ENCODE peak calls at places on chromosome 5, in nine cellular contexts. O, W, N, V, T, S, C, D and Y are unnamed samples.

GRCh38 chr5:79831910-79832309 is 142.3 kb downstream of the CMYA5 start:
- DNase-seq in O (no peak), W (no peak), N (no peak), V (no peak), T (no peak), S (no peak), C (no peak), D (no peak), Y (no peak)

GRCh38 chr5:92237896-92238295 is 854.8 kb upstream of the ARRDC3 start:
- DNase-seq in O (no peak), W (no peak), N (no peak), V (no peak), T (no peak), S (no peak), C (no peak), D (no peak), Y (no peak)

GRCh38 chr5:85896499-85896898 is 721.2 kb upstream of the COX7C start:
- DNase-seq in O (no peak), W (no peak), N (peak; percentile 14), V (no peak), T (no peak), S (no peak), C (no peak), D (no peak), Y (no peak)

GRCh38 chr5:2030131-2030530 is 147.4 kb upstream of the IRX4 start:
- DNase-seq in O (no peak), W (no peak), N (no peak), V (no peak), T (no peak), S (no peak), C (no peak), D (no peak), Y (no peak)

GRCh38 chr5:156094001-156094400 is 233.0 kb upstream of the SGCD start:
- DNase-seq in O (no peak), W (no peak), N (peak; percentile 23), V (no peak), T (no peak), S (no peak), C (peak; percentile 10), D (no peak), Y (no peak)

GRCh38 chr5:102958481-102959011 is 161.4 kb downstream of the GIN1 start:
- DNase-seq in O (peak; percentile 54), W (no peak), N (no peak), V (no peak), T (no peak), S (peak; percentile 45), C (no peak), D (no peak), Y (no peak)

GRCh38 chr5:128736567-128736966 is 198.5 kb upstream of the FBN2 start:
- DNase-seq in O (no peak), W (no peak), N (peak; percentile 14), V (no peak), T (no peak), S (peak; percentile 4), C (no peak), D (no peak), Y (peak; percentile 62)

GRCh38 chr5:175059687-175060194 is 335.4 kb downstream of the MSX2 start:
- DNase-seq in O (no peak), W (no peak), N (peak; percentile 92), V (peak; percentile 24), T (no peak), S (peak; percentile 10), C (peak; percentile 41), D (no peak), Y (no peak)

GRCh38 chr5:50476549-50476948 is 35.5 kb upstream of the EMB start:
- DNase-seq in O (no peak), W (no peak), N (no peak), V (no peak), T (no peak), S (no peak), C (no peak), D (no peak), Y (no peak)

GRCh38 chr5:128163991-128164390 is 80.4 kb downstream of the SLC12A2 start:
- DNase-seq in O (no peak), W (no peak), N (no peak), V (no peak), T (no peak), S (no peak), C (no peak), D (no peak), Y (no peak)

GRCh38 chr5:58887721-58888409 is 305.0 kb downstream of the RAB3C start:
- DNase-seq in O (no peak), W (no peak), N (no peak), V (no peak), T (no peak), S (no peak), C (no peak), D (no peak), Y (no peak)

GRCh38 chr5:137336565-137337120 is 162.5 kb downstream of the SPOCK1 start:
- DNase-seq in O (no peak), W (no peak), N (no peak), V (no peak), T (no peak), S (no peak), C (no peak), D (no peak), Y (no peak)

GRCh38 chr5:33032161-33033085 is 321.3 kb downstream of the NPR3 start:
- DNase-seq in O (no peak), W (no peak), N (no peak), V (no peak), T (no peak), S (no peak), C (no peak), D (no peak), Y (no peak)

GRCh38 chr5:75058986-75059508 is 6.7 kb upstream of the GCNT4 start:
- DNase-seq in O (no peak), W (no peak), N (no peak), V (no peak), T (no peak), S (no peak), C (no peak), D (no peak), Y (no peak)

GRCh38 chr5:81428866-81429265 is 34.9 kb upstream of the ACOT12 start:
- DNase-seq in O (no peak), W (peak; percentile 16), N (no peak), V (no peak), T (no peak), S (no peak), C (no peak), D (no peak), Y (no peak)
- H3K27ac ChIP-seq in O (no peak overlapping the region), W (no peak overlapping the region), N (no peak overlapping the region), V (no peak overlapping the region), T (no peak overlapping the region), S (no peak overlapping the region), C (no peak overlapping the region), D (no peak overlapping the region), Y (no peak overlapping the region)

DNA sequence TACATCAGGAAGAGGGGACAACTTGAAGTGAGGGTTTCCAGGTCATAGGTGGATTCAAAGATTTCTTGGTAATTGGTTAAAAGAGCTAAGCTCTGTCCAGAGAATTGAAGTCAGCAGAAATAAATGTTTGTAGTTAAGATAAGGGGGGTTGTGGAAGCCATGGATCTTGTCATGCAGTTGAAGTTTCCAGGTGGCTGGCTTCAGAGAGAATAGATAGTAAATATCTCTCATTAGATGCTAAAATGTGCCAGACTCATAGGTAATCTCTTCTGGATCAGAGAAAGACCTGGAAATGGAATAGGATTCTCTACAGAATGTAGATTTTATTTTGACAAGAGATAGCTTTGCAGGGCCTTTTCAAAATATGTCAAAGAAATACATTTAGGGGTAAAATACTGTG is 491.7 kb downstream of the PRR16 start:
- DNase-seq in O (no peak), W (no peak), N (no peak), V (no peak), T (no peak), S (no peak), C (no peak), D (no peak), Y (no peak)
- TF ChIP-seq POLR2AphosphoS5 in O (no peak), W (no peak), N (no peak), V (no peak), T (no peak), S (no peak), C (no peak), D (no peak), Y (no peak)

GRCh38 chr5:15929616-15930303 is 249.8 kb downstream of the MARCHF11 start:
- DNase-seq in O (no peak), W (no peak), N (no peak), V (no peak), T (no peak), S (no peak), C (no peak), D (no peak), Y (no peak)

GRCh38 chr5:15937708-15938107 is 241.9 kb downstream of the MARCHF11 start:
- DNase-seq in O (no peak), W (no peak), N (no peak), V (no peak), T (no peak), S (no peak), C (no peak), D (no peak), Y (no peak)

GRCh38 chr5:15936505-15937245 is 242.9 kb downstream of the MARCHF11 start:
- DNase-seq in O (no peak), W (no peak), N (no peak), V (no peak), T (no peak), S (no peak), C (no peak), D (no peak), Y (no peak)

GRCh38 chr5:15932066-15932465 is 247.5 kb downstream of the MARCHF11 start:
- DNase-seq in O (no peak), W (no peak), N (no peak), V (no peak), T (no peak), S (no peak), C (no peak), D (no peak), Y (no peak)

GRCh38 chr5:15933481-15934207 is 245.9 kb downstream of the MARCHF11 start:
- DNase-seq in O (no peak), W (no peak), N (no peak), V (no peak), T (no peak), S (no peak), C (no peak), D (no peak), Y (no peak)
- H3K27ac ChIP-seq in O (no peak overlapping the region), W (no peak overlapping the region), N (no peak overlapping the region), V (no peak overlapping the region), T (no peak overlapping the region), S (no peak overlapping the region), C (no peak overlapping the region), D (no peak overlapping the region), Y (no peak overlapping the region)

GRCh38 chr5:17252543-17252942 is 35.1 kb downstream of the BASP1 start:
- DNase-seq in O (no peak), W (no peak), N (no peak), V (no peak), T (no peak), S (no peak), C (no peak), D (no peak), Y (no peak)
- TF ChIP-seq POLR2AphosphoS5 in O (no peak), W (no peak), N (no peak), V (no peak), T (no peak), S (no peak), C (no peak), D (no peak), Y (no peak)